ENCODE peak calls at places on chromosomes 2 and 18, in six cellular contexts. C is IMR-90, W is neuronal stem cell, O is H1, I is trophoblast cell, Z is mesenchymal stem cell. P is an unnamed sample.

GRCh38 chr18:6593142-6593889 is 136.2 kb upstream of the ARHGAP28 start:
- DNase-seq in I (no peak), Z (no peak), C (no peak), W (no peak), O (no peak), P (no peak)

GRCh38 chr18:7812431-7813063 is 245.4 kb downstream of the PTPRM start:
- DNase-seq in O (no peak), C (peak), Z (peak), W (no peak), I (no peak), P (no peak)

GRCh38 chr18:13268035-13268700 is 49.6 kb downstream of the LDLRAD4 start:
- DNase-seq in O (peak), Z (peak), I (no peak), C (peak), W (peak), P (peak)

GRCh38 chr2:174697267-174697666 is 67.0 kb downstream of the CHRNA1 start:
- DNase-seq in O (no peak), C (peak), Z (peak), I (peak), W (peak), P (peak)

GRCh38 chr18:75638223-75638596 is 210.7 kb upstream of the SMIM21 start:
- DNase-seq in Z (peak), O (no peak), C (peak), I (no peak), W (no peak), P (peak)

GRCh38 chr2:113202305-113203216 is 28.8 kb downstream of the PSD4 start:
- DNase-seq in I (no peak), C (no peak), W (peak), Z (no peak), O (no peak), P (no peak)

GRCh38 chr2:109330056-109330455 is 201.1 kb downstream of the SH3RF3 start:
- DNase-seq in Z (peak), O (no peak), C (peak), W (no peak), I (no peak), P (no peak)

GRCh38 chr18:44937985-44938384 is 257.3 kb downstream of the SETBP1 start:
- DNase-seq in C (no peak), Z (no peak), I (no peak), W (no peak), O (no peak), P (peak)

GRCh38 chr18:9803698-9804516 is 81.9 kb upstream of the TXNDC2 start:
- DNase-seq in W (no peak), O (no peak), C (no peak), Z (peak), I (no peak), P (no peak)

GRCh38 chr2:190506666-190507065 is 27.9 kb downstream of the NEMP2 start:
- DNase-seq in O (no peak), Z (no peak), I (no peak), C (no peak), W (no peak), P (no peak)

GRCh38 chr18:66813138-66813537 is 209.2 kb upstream of the CDH19 start:
- DNase-seq in Z (no peak), I (no peak), C (no peak), O (no peak), W (no peak), P (no peak)

GRCh38 chr2:48346124-48346536 is 183.8 kb upstream of the STON1 start:
- DNase-seq in O (no peak), W (no peak), I (peak), Z (peak), C (peak), P (peak)
- H2AK5ac ChIP-seq in O (no peak), W (no peak), I (no peak), Z (no peak), C (peak), P (no peak)

GRCh38 chr2:48249631-48250473 is 280.1 kb upstream of the STON1 start:
- DNase-seq in C (peak), Z (peak), O (no peak), W (no peak), I (no peak), P (no peak)

GRCh38 chr2:48248251-48248933 is 281.6 kb upstream of the STON1 start:
- DNase-seq in Z (peak), C (peak), O (peak), I (peak), W (no peak), P (peak)

GRCh38 chr2:48250943-48251342 is 279.0 kb upstream of the STON1 start:
- DNase-seq in Z (peak), O (no peak), W (no peak), I (no peak), C (peak), P (no peak)

GRCh38 chr2:48250474-48250844 is 279.5 kb upstream of the STON1 start:
- DNase-seq in I (no peak), Z (no peak), O (no peak), C (no peak), W (no peak), P (no peak)

GRCh38 chr2:48249093-48249492 is 280.9 kb upstream of the STON1 start:
- DNase-seq in C (peak), I (no peak), Z (peak), O (no peak), W (no peak), P (no peak)
- H3K4me3 ChIP-seq in C (no peak), I (no peak), Z (peak), O (no peak), W (no peak), P (no peak)

GRCh38 chr18:55486936-55487335 is 101.1 kb downstream of the TCF4 start:
- DNase-seq in O (no peak), W (no peak), Z (no peak), C (no peak), I (no peak), P (no peak)

GRCh38 chr18:55489742-55490055 is 98.3 kb downstream of the TCF4 start:
- DNase-seq in W (no peak), O (no peak), I (no peak), C (peak), Z (no peak), P (no peak)

GRCh38 chr18:55487997-55488396 is 100.0 kb downstream of the TCF4 start:
- DNase-seq in O (no peak), W (no peak), Z (no peak), C (peak), I (no peak), P (no peak)

GRCh38 chr18:55488473-55488872 is 99.5 kb downstream of the TCF4 start:
- DNase-seq in I (no peak), Z (no peak), O (peak), W (no peak), C (peak), P (peak)

DNA sequence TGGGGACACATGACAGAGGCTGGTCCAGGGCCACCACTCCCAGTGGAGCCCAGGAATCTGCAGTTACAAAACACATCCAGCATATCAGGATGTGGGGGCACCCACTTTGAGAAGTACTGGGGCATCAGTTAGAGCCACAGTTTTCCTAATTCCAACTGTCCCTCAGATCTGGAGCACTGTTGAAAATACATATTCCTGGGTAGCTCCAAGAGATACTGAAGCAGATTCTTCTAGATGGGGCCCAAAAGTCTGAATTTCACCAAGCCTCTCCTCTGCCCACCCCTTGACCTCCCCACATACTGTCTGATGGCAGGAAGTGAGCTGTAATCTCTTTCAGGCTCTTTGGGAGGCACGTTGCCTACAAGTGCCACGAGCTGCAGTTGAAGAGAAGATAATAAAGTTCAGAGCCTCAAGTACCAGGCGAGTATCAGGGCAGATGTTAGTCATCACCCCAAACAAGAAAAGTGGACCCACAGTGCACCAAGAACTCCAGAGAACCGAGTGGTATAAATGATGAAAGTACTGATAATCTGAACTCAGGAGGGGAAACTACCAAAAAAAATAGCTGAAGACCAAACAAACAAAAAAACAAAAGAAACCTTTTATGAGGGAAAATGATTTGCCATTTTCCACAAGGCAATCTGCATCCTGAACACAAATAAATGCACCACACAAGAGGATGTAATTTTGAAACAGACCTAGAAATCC is 98.8 kb downstream of the TCF4 start:
- DNase-seq in O (no peak), Z (peak), W (no peak), I (no peak), C (peak), P (peak)
- H2AK5ac ChIP-seq in O (peak), Z (no peak), W (no peak), I (no peak), C (peak), P (no peak)

GRCh38 chr2:118250463-118250862 is 162.2 kb downstream of the INSIG2 start:
- DNase-seq in O (no peak), C (no peak), I (peak), W (no peak), Z (no peak), P (peak)
- H3K4me3 ChIP-seq in O (no peak), C (no peak), I (no peak), W (no peak), Z (no peak), P (no peak)

DNA sequence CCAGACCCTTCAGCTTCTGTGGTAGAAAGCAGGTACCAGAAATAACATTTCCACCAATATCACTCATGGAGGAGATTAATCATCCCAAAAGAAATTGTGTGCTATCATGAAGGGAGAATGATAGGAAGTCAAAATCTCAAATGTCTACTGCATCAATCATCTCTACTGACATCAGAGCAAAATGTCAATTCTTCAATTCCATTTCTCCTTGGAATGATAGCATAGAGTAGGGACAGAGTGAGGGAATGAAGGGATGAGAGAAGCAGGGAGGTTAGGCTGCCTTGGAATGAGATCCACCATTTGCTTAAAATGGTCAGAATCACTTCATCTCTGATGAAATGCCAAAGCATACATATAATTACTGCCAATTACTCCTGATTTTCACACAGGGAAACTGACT is 371.8 kb upstream of the ACVR2A start:
- DNase-seq in I (no peak), C (no peak), Z (no peak), W (no peak), O (no peak), P (no peak)
- H2AK5ac ChIP-seq in I (no peak), C (no peak), Z (no peak), W (no peak), O (no peak), P (no peak)

GRCh38 chr2:147636238-147636887 is 208.5 kb upstream of the ACVR2A start:
- DNase-seq in Z (peak), O (no peak), W (no peak), I (no peak), C (peak), P (no peak)
- H3K4me3 ChIP-seq in Z (peak), O (no peak), W (no peak), I (no peak), C (no peak), P (no peak)

GRCh38 chr2:231680284-231680991 is 27.9 kb upstream of the PTMA start:
- DNase-seq in W (no peak), O (peak), C (no peak), I (peak), Z (peak), P (peak)

GRCh38 chr2:231682546-231683291 is 25.6 kb upstream of the PTMA start:
- DNase-seq in O (no peak), W (no peak), C (no peak), I (no peak), Z (no peak), P (no peak)

GRCh38 chr2:231679131-231679530 is 29.2 kb upstream of the PTMA start:
- DNase-seq in Z (no peak), O (no peak), C (no peak), W (no peak), I (no peak), P (no peak)

GRCh38 chr2:231679906-231680283 is 28.4 kb upstream of the PTMA start:
- DNase-seq in C (no peak), W (no peak), I (peak), O (no peak), Z (no peak), P (peak)

DNA sequence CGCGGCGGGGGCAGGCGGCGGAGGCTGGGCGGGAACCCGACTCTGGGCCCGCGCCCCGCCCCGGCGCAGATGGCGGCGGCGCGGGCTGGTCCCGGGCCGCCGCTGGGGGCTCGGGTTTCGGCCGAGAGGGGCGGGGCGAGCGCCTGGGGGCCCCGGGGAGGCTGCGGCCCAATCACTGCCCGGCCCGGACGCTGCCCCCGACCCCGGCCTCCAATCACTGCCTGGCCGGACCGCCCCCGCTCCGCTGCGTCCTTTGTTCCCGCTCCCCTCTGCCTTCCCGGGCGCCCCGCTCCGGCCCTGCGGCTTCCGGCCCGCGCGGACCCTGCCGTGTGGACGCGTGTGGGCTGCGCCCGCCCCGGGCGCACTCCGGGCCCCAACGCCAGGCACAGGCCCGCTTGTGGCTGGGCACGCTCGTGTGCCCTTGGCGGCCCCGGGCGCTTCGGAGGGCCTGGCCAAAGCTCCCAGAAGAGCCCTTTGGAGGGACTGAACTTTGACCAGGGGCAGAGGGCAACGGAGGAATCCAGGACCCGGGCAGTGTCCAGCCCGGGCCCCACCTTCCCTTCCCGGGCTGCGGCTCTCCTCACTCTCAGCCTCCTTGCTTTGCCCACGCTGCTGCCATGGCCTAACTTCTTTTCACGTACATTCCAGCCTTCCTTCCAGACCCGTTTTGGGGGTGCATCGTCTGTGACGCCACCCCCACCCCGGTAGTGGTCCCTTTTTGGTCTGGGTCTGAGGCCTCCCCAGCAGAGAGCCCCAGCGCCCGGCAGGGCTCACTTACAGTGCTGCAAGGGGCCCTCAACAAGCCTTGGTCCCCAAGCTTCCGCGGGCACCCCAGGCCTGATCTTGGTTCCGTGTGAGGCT is 27.1 kb upstream of the PTMA start:
- DNase-seq in W (peak), I (peak), Z (peak), O (no peak), C (peak), P (peak)
- H2AK5ac ChIP-seq in W (peak), I (peak), Z (peak), O (peak), C (peak), P (peak)

GRCh38 chr2:195396479-195396878 is 260.5 kb upstream of the SLC39A10 start:
- DNase-seq in O (no peak), I (no peak), Z (no peak), C (no peak), W (no peak), P (no peak)

GRCh38 chr2:195388024-195388423 is 269.0 kb upstream of the SLC39A10 start:
- DNase-seq in C (no peak), Z (no peak), I (no peak), W (no peak), O (no peak), P (no peak)

GRCh38 chr2:195390686-195391085 is 266.3 kb upstream of the SLC39A10 start:
- DNase-seq in O (no peak), I (no peak), W (no peak), Z (no peak), C (no peak), P (no peak)

GRCh38 chr2:195395351-195395750 is 261.7 kb upstream of the SLC39A10 start:
- DNase-seq in I (no peak), C (peak), Z (no peak), O (no peak), W (no peak), P (peak)

DNA sequence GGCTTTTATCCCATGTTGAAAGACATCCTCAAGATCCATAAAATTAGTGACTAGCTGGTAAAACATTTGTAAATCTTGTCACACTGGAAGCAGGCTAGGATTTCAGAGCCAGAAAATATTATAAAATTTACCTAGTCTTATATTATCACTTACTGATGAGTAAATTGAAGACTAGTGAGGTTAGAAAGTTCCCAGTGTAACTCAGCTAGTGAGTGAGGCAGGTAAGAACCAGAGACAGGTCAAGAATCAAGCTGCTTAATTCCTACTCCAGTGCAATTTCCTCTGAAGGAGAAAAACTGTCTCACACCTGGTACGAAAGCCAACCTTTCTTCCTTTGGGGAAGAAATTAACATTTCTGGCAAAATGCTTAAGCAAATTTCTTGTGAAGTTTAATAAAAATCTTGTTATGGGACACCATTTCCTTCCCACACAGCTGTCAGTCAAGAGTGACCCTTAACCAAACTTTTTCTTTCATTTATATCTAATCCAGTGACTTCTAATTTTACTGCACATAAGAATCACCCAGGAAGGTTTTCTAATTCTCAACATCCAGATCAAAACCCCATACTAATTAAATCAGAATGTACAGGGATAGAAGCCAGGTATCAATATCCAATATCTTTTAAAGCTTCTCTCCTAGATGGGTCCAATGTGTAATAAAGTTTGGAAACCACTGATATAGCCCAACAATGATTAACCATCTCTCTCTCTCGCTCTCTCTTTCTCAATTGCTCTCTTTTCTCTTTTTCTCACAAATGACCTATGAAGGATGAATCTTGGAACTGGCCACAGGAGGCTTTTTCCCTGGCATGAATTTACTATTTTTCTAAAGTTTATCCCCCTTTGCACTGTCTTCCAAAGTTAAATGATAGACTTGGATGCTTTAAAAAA is 264.3 kb upstream of the SLC39A10 start:
- DNase-seq in Z (no peak), C (no peak), I (no peak), W (no peak), O (no peak), P (no peak)
- H3K4me3 ChIP-seq in Z (no peak), C (no peak), I (no peak), W (no peak), O (no peak), P (no peak)